ENCODE peak calls at places on chromosome 13, in nine cellular contexts. L is trophoblast cell; K is GM23338; P is activated CD4-positive, alpha-beta memory T cell treated with anti-CD3 and anti-CD28 coated beads, Interleukin-2, amount 10 ng/mL, durations not matched to agents 7 days and 5 days; V is activated naive CD4-positive, alpha-beta T cell treated with Interleukin-2 at 50 U/mL for 16 hours; S is stimulated activated CD4-positive, alpha-beta T cell treated with anti-CD3 and anti-CD28 coated beads, Interleukin-1b, Interleukin-23, amount 100 ng/mL, for 24 hours; O is NCI-H1105 treated with DMSO at 0.1 percent for 48 hours; M is brain microvascular endothelial cell; Y is GDM1. T is an unnamed sample.

GRCh38 chr13:30997697-30998547 is 65.5 kb downstream of the TEX26 start:
- DNase-seq in L (no peak), K (no peak), P (no peak), V (no peak), S (no peak), O (peak), M (no peak), Y (no peak), T (no peak)

GRCh38 chr13:73608157-73608516 is 526.1 kb downstream of the KLF12 start:
- DNase-seq in L (no peak), K (no peak), P (no peak), V (no peak), S (no peak), O (no peak), M (no peak), Y (no peak), T (no peak)

GRCh38 chr13:67369895-67370660 is 139.9 kb upstream of the PCDH9 start:
- DNase-seq in L (no peak), K (no peak), P (no peak), V (no peak), S (no peak), O (no peak), M (peak), Y (no peak), T (no peak)

GRCh38 chr13:111860161-111860560 is 206.8 kb upstream of the SOX1 start:
- DNase-seq in L (no peak), K (no peak), P (no peak), V (no peak), S (no peak), O (no peak), M (no peak), Y (no peak), T (no peak)

GRCh38 chr13:110319774-110320509 is 12.9 kb downstream of the COL4A2 start:
- DNase-seq in L (no peak), K (no peak), P (no peak), V (no peak), S (no peak), O (no peak), M (peak), Y (no peak), T (no peak)

GRCh38 chr13:30466358-30466714 is 600 bp upstream of the HMGB1 start:
- DNase-seq in L (no peak), K (peak), P (no peak), V (no peak), S (peak), O (no peak), M (peak), Y (no peak), T (no peak)

GRCh38 chr13:76994281-76994680 is 2.4 kb downstream of the CLN5 start:
- DNase-seq in L (no peak), K (no peak), P (no peak), V (no peak), S (no peak), O (no peak), M (no peak), Y (no peak), T (no peak)

GRCh38 chr13:67464154-67464553 is 234.0 kb upstream of the PCDH9 start:
- DNase-seq in L (no peak), K (no peak), P (no peak), V (no peak), S (no peak), O (no peak), M (no peak), Y (no peak), T (no peak)

GRCh38 chr13:73223372-73223781 is 164.6 kb downstream of the KLF5 start:
- DNase-seq in L (no peak), K (no peak), P (peak), V (peak), S (peak), O (no peak), M (no peak), Y (no peak), T (no peak)

GRCh38 chr13:56720841-56721240 is 419.9 kb upstream of the PRR20A start:
- DNase-seq in L (peak), K (peak), P (no peak), V (no peak), S (no peak), O (no peak), M (no peak), Y (no peak), T (no peak)

GRCh38 chr13:114144606-114145244 is 12.3 kb upstream of the RASA3 start:
- DNase-seq in L (no peak), K (no peak), P (no peak), V (no peak), S (no peak), O (no peak), M (no peak), Y (no peak), T (no peak)

GRCh38 chr13:23701646-23702045 is 131.4 kb downstream of the TNFRSF19 start:
- DNase-seq in L (no peak), K (no peak), P (no peak), V (no peak), S (no peak), O (no peak), M (peak), Y (no peak), T (peak)

GRCh38 chr13:105579821-105580707 is 955.4 kb downstream of the EFNB2 start:
- DNase-seq in L (no peak), K (no peak), P (no peak), V (no peak), S (no peak), O (no peak), M (no peak), Y (no peak), T (no peak)

GRCh38 chr13:36788276-36788675 is 30.7 kb upstream of the RFXAP start:
- DNase-seq in L (no peak), K (no peak), P (no peak), V (no peak), S (no peak), O (no peak), M (no peak), Y (no peak), T (no peak)

GRCh38 chr13:32246468-32246867 is 68.7 kb downstream of the ZAR1L start:
- DNase-seq in L (peak), K (peak), P (peak), V (peak), S (peak), O (peak), M (peak), Y (peak), T (no peak)

GRCh38 chr13:65744761-65745160 is 1485.4 kb downstream of the PCDH9 start:
- DNase-seq in L (no peak), K (no peak), P (no peak), V (no peak), S (no peak), O (no peak), M (no peak), Y (no peak), T (no peak)

GRCh38 chr13:73341748-73342147 is 282.9 kb downstream of the KLF5 start:
- DNase-seq in L (peak), K (peak), P (no peak), V (no peak), S (no peak), O (no peak), M (peak), Y (no peak), T (no peak)

GRCh38 chr13:20738616-20739015 is 35.1 kb downstream of the IL17D start:
- DNase-seq in L (no peak), K (no peak), P (no peak), V (no peak), S (no peak), O (no peak), M (no peak), Y (no peak), T (no peak)

GRCh38 chr13:49053215-49053614 is 77.5 kb downstream of the FNDC3A start:
- DNase-seq in L (no peak), K (no peak), P (no peak), V (no peak), S (no peak), O (no peak), M (no peak), Y (no peak), T (no peak)

GRCh38 chr13:60120617-60121016 is 43.1 kb downstream of the DIAPH3 start:
- DNase-seq in L (no peak), K (no peak), P (no peak), V (no peak), S (no peak), O (no peak), M (no peak), Y (no peak), T (no peak)

GRCh38 chr13:39448831-39449230 is 154.2 kb downstream of the LHFPL6 start:
- DNase-seq in L (no peak), K (no peak), P (no peak), V (no peak), S (no peak), O (no peak), M (no peak), Y (no peak), T (no peak)

GRCh38 chr13:40388617-40389016 is 277.8 kb downstream of the FOXO1 start:
- DNase-seq in L (no peak), K (no peak), P (peak), V (peak), S (peak), O (no peak), M (peak), Y (peak), T (no peak)

GRCh38 chr13:103194871-103195270 is 128.7 kb upstream of the SLC10A2 start:
- DNase-seq in L (no peak), K (no peak), P (no peak), V (no peak), S (no peak), O (no peak), M (no peak), Y (no peak), T (no peak)

GRCh38 chr13:51396352-51396751 is 56.5 kb downstream of the INTS6 start:
- DNase-seq in L (no peak), K (no peak), P (no peak), V (no peak), S (no peak), O (no peak), M (no peak), Y (no peak), T (no peak)

GRCh38 chr13:30679483-30680330 is 55.6 kb upstream of the ALOX5AP start:
- DNase-seq in L (no peak), K (peak), P (peak), V (peak), S (no peak), O (no peak), M (peak), Y (peak), T (no peak)

GRCh38 chr13:30224732-30225131 is 82.6 kb downstream of the KATNAL1 start:
- DNase-seq in L (no peak), K (no peak), P (no peak), V (no peak), S (no peak), O (no peak), M (peak), Y (no peak), T (no peak)

GRCh38 chr13:40550130-40550529 is 116.3 kb downstream of the FOXO1 start:
- DNase-seq in L (no peak), K (no peak), P (no peak), V (no peak), S (no peak), O (no peak), M (peak), Y (no peak), T (no peak)

GRCh38 chr13:75759531-75759930 is 123.4 kb downstream of the LMO7 start:
- DNase-seq in L (peak), K (no peak), P (no peak), V (no peak), S (no peak), O (no peak), M (no peak), Y (no peak), T (no peak)

GRCh38 chr13:112931028-112931934 is 37.7 kb upstream of the MCF2L start:
- DNase-seq in L (peak), K (peak), P (no peak), V (no peak), S (no peak), O (peak), M (peak), Y (no peak), T (no peak)

GRCh38 chr13:25738342-25738771 is 313.5 kb downstream of the SHISA2 start:
- DNase-seq in L (no peak), K (no peak), P (no peak), V (no peak), S (no peak), O (peak), M (peak), Y (no peak), T (no peak)

GRCh38 chr13:93535256-93535655 is 308.6 kb downstream of the GPC6 start:
- DNase-seq in L (no peak), K (no peak), P (no peak), V (no peak), S (no peak), O (no peak), M (peak), Y (no peak), T (no peak)

GRCh38 chr13:24306632-24307031 is 2.7 kb upstream of the C1QTNF9 start:
- DNase-seq in L (no peak), K (no peak), P (no peak), V (no peak), S (no peak), O (no peak), M (peak), Y (no peak), T (no peak)

GRCh38 chr13:80666782-80667537 is 326.0 kb upstream of the SPRY2 start:
- DNase-seq in L (no peak), K (no peak), P (no peak), V (no peak), S (no peak), O (no peak), M (peak), Y (no peak), T (no peak)

GRCh38 chr13:113045214-113046007 is 60.2 kb upstream of the F7 start:
- DNase-seq in L (no peak), K (no peak), P (no peak), V (no peak), S (no peak), O (no peak), M (no peak), Y (no peak), T (no peak)

GRCh38 chr13:37357548-37357947 is 241.0 kb downstream of the POSTN start:
- DNase-seq in L (no peak), K (no peak), P (no peak), V (no peak), S (no peak), O (no peak), M (no peak), Y (no peak), T (no peak)

GRCh38 chr13:24168392-24168750 is 7.9 kb downstream of the SPATA13 start:
- DNase-seq in L (no peak), K (no peak), P (no peak), V (no peak), S (no peak), O (no peak), M (no peak), Y (no peak), T (no peak)

GRCh38 chr13:73661066-73661465 is 473.1 kb downstream of the KLF12 start:
- DNase-seq in L (no peak), K (no peak), P (no peak), V (no peak), S (no peak), O (no peak), M (no peak), Y (no peak), T (no peak)

T was measured in omental fat pad.